ENCODE peak calls at places on chromosomes 3 and 15, in seven cellular contexts. G is IMR-90; V is CD8-positive, alpha-beta T cell; O is A673; R is PC-3; C is heart left ventricle; T is ovary. E is an unnamed sample.
A peak's percentile ranks its signal among the peaks of the same experiment; 100 is the strongest.

GRCh38 chr3:4940985-4941384 is 38.3 kb upstream of the BHLHE40 start:
- DNase-seq in O (no peak), C (no peak), G (no peak), T (no peak), R (no peak), V (no peak), E (no peak)

GRCh38 chr15:73724211-73724610 is 28.9 kb downstream of the INSYN1 start:
- DNase-seq in R (no peak), T (no peak), C (no peak), O (no peak), V (no peak), G (no peak), E (no peak)

GRCh38 chr3:72255736-72256559 is 471.0 kb upstream of the PROK2 start:
- DNase-seq in G (no peak), C (peak; percentile 37), R (no peak), V (peak; percentile 12), O (peak; percentile 23), T (no peak), E (no peak)

GRCh38 chr3:43995078-43995928 is 246.4 kb upstream of the TOPAZ1 start:
- DNase-seq in O (peak; percentile 70), C (no peak), V (no peak), R (peak; percentile 50), G (no peak), T (no peak), E (no peak)

GRCh38 chr3:68984011-68984410 is 29.5 kb downstream of the EOGT start:
- DNase-seq in O (no peak), T (no peak), R (no peak), V (no peak), G (no peak), C (no peak), E (no peak)

GRCh38 chr15:98896802-98897732 is 110.5 kb downstream of the PGPEP1L start:
- DNase-seq in R (peak; percentile 97), O (peak; percentile 70), C (peak; percentile 52), V (no peak), G (peak; percentile 100), T (no peak), E (no peak)

GRCh38 chr3:195870937-195871336 is 37.4 kb downstream of the TNK2 start:
- DNase-seq in R (no peak), G (no peak), V (no peak), T (no peak), O (no peak), C (no peak), E (peak; percentile 47)

GRCh38 chr3:183823963-183824362 is 1.4 kb downstream of the MAP6D1 start:
- DNase-seq in V (no peak), O (no peak), G (no peak), T (no peak), C (no peak), R (peak; percentile 24), E (no peak)

GRCh38 chr15:41957021-41957897 is 15.1 kb downstream of the EHD4 start:
- DNase-seq in V (no peak), O (no peak), C (no peak), R (no peak), G (peak; percentile 38), T (no peak), E (no peak)

GRCh38 chr15:72790302-72790955 is 6.9 kb upstream of the ADPGK start:
- DNase-seq in T (no peak), O (no peak), G (peak; percentile 60), R (no peak), V (no peak), C (no peak), E (no peak)

GRCh38 chr3:185822957-185823279 is 1.9 kb downstream of the IGF2BP2 start:
- DNase-seq in V (no peak), T (no peak), R (peak; percentile 28), C (no peak), O (no peak), G (no peak), E (no peak)

GRCh38 chr3:101677436-101678286 is 729 bp upstream of the ZBTB11 start:
- DNase-seq in V (no peak), T (peak; percentile 62), R (peak; percentile 36), C (no peak), O (no peak), G (no peak), E (no peak)

GRCh38 chr15:93088200-93088980 is 621 bp downstream of the RGMA start:
- DNase-seq in G (no peak), V (no peak), T (peak; percentile 75), R (no peak), O (peak; percentile 49), C (peak; percentile 41), E (peak; percentile 67)

GRCh38 chr15:67937153-67937761 is 97.4 kb upstream of the RNU6-1 start:
- DNase-seq in V (no peak), O (no peak), R (peak; percentile 64), T (no peak), G (no peak), C (no peak), E (no peak)

GRCh38 chr3:191428177-191428576 is 32.8 kb upstream of the PYDC2 start:
- DNase-seq in V (no peak), R (no peak), T (no peak), O (no peak), C (no peak), G (no peak), E (no peak)

GRCh38 chr3:62961874-62962556 is 86.8 kb upstream of the CADPS start:
- DNase-seq in T (no peak), G (no peak), C (no peak), O (no peak), R (no peak), V (no peak), E (no peak)

GRCh38 chr3:196219194-196219969 is 3.0 kb downstream of the SLC51A start:
- DNase-seq in V (peak; percentile 47), R (peak; percentile 91), C (peak; percentile 60), G (peak; percentile 88), T (peak; percentile 85), O (peak; percentile 84), E (peak; percentile 65)

GRCh38 chr15:57375827-57376694 is at the start of gene CGNL1:
- DNase-seq in C (peak; percentile 52), V (no peak), T (peak; percentile 78), G (no peak), O (no peak), R (peak; percentile 15), E (peak; percentile 59)

GRCh38 chr15:48101376-48101961 is 19.3 kb upstream of the SLC24A5 start:
- DNase-seq in C (no peak), O (no peak), T (no peak), G (no peak), V (no peak), R (no peak), E (no peak)

GRCh38 chr3:96294143-96294542 is 520.3 kb upstream of the EPHA6 start:
- DNase-seq in O (no peak), T (no peak), R (no peak), G (no peak), V (no peak), C (no peak), E (no peak)

GRCh38 chr15:99058421-99058870 is 46.4 kb upstream of the SYNM start:
- DNase-seq in G (no peak), V (no peak), R (no peak), T (peak; percentile 53), C (no peak), O (no peak), E (peak; percentile 50)

GRCh38 chr3:55571913-55572312 is 84.8 kb upstream of the WNT5A start:
- DNase-seq in V (no peak), R (no peak), C (peak; percentile 84), O (no peak), T (no peak), G (no peak), E (peak; percentile 22)

GRCh38 chr3:64456674-64457073 is 231.1 kb downstream of the ADAMTS9 start:
- DNase-seq in G (no peak), T (no peak), O (no peak), C (no peak), R (no peak), V (no peak), E (no peak)

GRCh38 chr3:188687389-188687788 is 484.4 kb upstream of the TPRG1 start:
- DNase-seq in V (no peak), C (no peak), R (peak; percentile 66), T (no peak), G (peak; percentile 86), O (peak; percentile 14), E (no peak)
- TF ChIP-seq CTCF in V (no peak), C (no peak), R (peak; percentile 57), T (no peak), G (peak; percentile 43), O (peak; percentile 25), E (peak; percentile 25)

GRCh38 chr3:134353831-134354611 is 20.2 kb downstream of the AMOTL2 start:
- DNase-seq in R (no peak), C (peak; percentile 14), T (no peak), V (no peak), O (no peak), G (no peak), E (no peak)
- H3K27ac ChIP-seq in R (no peak overlapping the region), C (no peak overlapping the region), T (no peak overlapping the region), V (no peak overlapping the region), O (no peak overlapping the region), G (peak overlapping the region; percentile 22), E (peak overlapping the region; percentile 65)

GRCh38 chr3:2765002-2765579 is 345.1 kb downstream of the IL5RA start:
- DNase-seq in T (no peak), G (no peak), O (peak; percentile 29), V (no peak), R (no peak), C (no peak), E (no peak)
- H3K4me1 ChIP-seq in T (no peaks in the 10 kb centered on the region), G (no peaks in the 10 kb centered on the region), O (no peaks in the 10 kb centered on the region), V (no peaks in the 10 kb centered on the region), R (no peaks in the 10 kb centered on the region), C (no peaks in the 10 kb centered on the region), E (no peaks in the 10 kb centered on the region)

DNA sequence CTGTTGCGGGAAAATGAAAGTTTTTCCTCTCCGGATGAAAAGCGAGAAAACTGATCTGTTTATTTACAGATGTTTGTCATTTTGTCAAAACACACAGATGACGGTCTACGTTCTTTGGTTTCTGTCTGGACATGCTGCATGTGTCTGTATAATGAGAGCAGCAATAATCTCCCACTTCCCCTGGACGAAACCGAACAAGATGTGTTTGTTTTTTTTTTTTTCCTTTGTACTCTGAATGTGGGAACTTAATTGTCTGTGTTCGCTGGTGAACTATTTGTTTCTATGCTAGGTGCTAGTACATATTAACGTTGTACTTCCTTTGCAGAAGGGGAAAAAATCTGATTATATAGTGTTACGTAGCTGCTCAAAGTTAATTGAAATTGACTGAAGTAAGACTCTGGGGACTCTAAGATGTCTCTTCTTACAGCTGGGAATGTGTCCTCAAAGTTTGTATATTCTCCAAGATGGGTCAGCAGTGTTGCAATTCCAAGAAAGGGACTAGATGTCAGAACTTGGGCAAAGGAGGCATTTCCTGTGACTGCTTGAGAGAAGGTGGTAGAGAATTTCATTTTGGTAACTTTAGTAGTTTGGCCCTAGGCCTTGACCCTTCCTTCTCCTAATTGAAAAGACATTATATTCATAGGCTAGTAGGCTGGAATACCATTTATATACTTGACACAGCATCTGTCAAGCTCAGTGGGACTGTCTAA is 33.8 kb downstream of the PTPRG start:
- DNase-seq in G (peak; percentile 35), R (no peak), V (no peak), O (no peak), C (no peak), T (no peak), E (no peak)
- TF ChIP-seq CTCF in G (no peak), R (no peak), V (no peak), O (no peak), C (no peak), T (no peak), E (no peak)

E was measured in psoas muscle.